ENCODE peak calls at places on chromosome 14, in five cellular contexts. E, T, W, N and H are unnamed samples.

GRCh38 chr14:66281036-66281776 is 205.0 kb upstream of the CCDC196 start:
- DNase-seq in E (peak), W (no peak), T (no peak), N (no peak), H (no peak)

GRCh38 chr14:93962701-93963601 is 13.4 kb downstream of the ASB2 start:
- DNase-seq in N (no peak), T (peak), E (no peak), W (no peak), H (no peak)

GRCh38 chr14:32507029-32507984 is 178.2 kb downstream of the AKAP6 start:
- DNase-seq in W (peak), T (no peak), N (peak), E (peak), H (peak)

GRCh38 chr14:68814376-68815287 is 21.8 kb upstream of the ZFP36L1 start:
- DNase-seq in W (peak), E (peak), N (peak), T (no peak), H (no peak)

GRCh38 chr14:89294060-89294459 is 123.0 kb downstream of the FOXN3 start:
- DNase-seq in W (no peak), N (no peak), T (no peak), E (no peak), H (no peak)

GRCh38 chr14:59428581-59429012 is 36.6 kb downstream of the GPR135 start:
- DNase-seq in W (peak), E (peak), T (no peak), N (peak), H (no peak)

GRCh38 chr14:93727039-93727740 is 61.1 kb downstream of the PRIMA1 start:
- DNase-seq in N (no peak), E (no peak), T (no peak), W (no peak), H (no peak)

GRCh38 chr14:68757618-68758081 is 35.2 kb downstream of the ZFP36L1 start:
- DNase-seq in W (no peak), T (no peak), N (peak), E (peak), H (no peak)

GRCh38 chr14:67360469-67361206 is 510 bp downstream of the EIF2S1 start:
- DNase-seq in N (no peak), W (no peak), T (no peak), E (no peak), H (no peak)

GRCh38 chr14:85188836-85189235 is 341.1 kb upstream of the FLRT2 start:
- DNase-seq in T (no peak), N (no peak), E (no peak), W (no peak), H (no peak)

GRCh38 chr14:106845286-106846087 is 1319.1 kb downstream of the TMEM121 start:
- DNase-seq in T (peak), N (no peak), E (no peak), W (peak), H (peak)

GRCh38 chr14:41280745-41281144 is 325.9 kb upstream of the LRFN5 start:
- DNase-seq in T (no peak), E (peak), N (peak), W (peak), H (no peak)

GRCh38 chr14:91892918-91893527 is 25.7 kb upstream of the TC2N start:
- DNase-seq in W (no peak), T (no peak), N (no peak), E (peak), H (no peak)

GRCh38 chr14:35814371-35815005 is 5.4 kb upstream of the RALGAPA1 start:
- DNase-seq in N (peak), E (peak), W (peak), T (peak), H (no peak)

GRCh38 chr14:41663478-41663845 is 56.8 kb downstream of the LRFN5 start:
- DNase-seq in T (no peak), W (no peak), E (peak), N (peak), H (no peak)

GRCh38 chr14:89543420-89543790 is 126.4 kb upstream of the FOXN3 start:
- DNase-seq in W (no peak), N (peak), T (no peak), E (no peak), H (no peak)

GRCh38 chr14:93103392-93104080 is 12.2 kb downstream of the ITPK1 start:
- DNase-seq in W (peak), T (peak), N (no peak), E (peak), H (no peak)

GRCh38 chr14:93712079-93712837 is 76.0 kb downstream of the PRIMA1 start:
- DNase-seq in W (no peak), E (no peak), N (no peak), T (no peak), H (no peak)

GRCh38 chr14:24186831-24187537 is 1.6 kb downstream of the IPO4 start:
- DNase-seq in W (no peak), E (no peak), T (no peak), N (no peak), H (no peak)
- H3K27ac ChIP-seq in W (no peak), E (no peak), T (no peak), N (no peak), H (no peak)

DNA sequence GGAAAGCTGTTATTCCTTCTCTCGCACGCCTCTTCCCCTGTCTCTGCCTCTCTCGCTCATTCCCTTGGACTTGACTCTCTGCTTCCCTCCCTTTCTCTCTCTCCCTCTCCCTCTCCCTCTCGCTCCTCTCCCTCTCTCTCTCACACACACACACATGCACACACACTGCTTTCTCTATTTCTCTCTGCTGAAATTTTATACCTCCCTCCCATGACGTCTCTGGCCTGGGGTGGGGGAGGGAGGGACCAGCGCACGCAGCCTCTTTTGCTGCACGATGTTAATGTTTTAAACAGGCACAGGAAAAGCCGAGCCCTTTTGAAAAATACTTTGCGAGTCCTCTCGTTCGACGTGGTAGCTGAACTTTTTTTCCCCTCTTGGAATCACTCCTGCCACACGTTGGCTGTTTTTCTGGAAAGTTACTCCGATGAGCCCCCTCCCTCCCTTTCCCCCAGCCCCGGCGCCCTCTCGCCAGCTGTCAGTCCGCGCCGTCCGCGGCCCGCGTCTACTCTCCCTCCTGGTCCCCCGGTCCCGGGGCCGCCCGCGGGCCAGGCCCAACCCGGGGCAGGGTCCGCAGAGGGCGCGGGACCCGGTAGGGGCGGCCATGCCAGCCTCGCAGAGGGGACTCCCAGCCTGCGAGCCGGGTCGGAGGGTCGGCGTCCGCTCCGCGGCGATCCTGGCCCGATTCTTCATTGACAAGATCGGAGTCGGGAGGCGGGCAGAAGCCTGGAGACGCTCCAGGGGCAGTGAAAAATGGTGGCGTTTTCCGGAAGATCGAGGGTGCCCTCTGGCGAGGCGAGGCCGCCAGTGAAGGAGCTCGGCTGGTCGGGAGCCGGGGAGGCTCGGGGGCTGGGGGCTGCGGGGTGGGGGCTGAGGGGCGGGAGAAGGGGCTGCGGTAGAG is at the start of gene TGFB3:
- DNase-seq in E (peak), W (peak), T (peak), N (peak), H (peak)
- H3K27ac ChIP-seq in E (peak), W (peak), T (peak), N (peak), H (no peak)

GRCh38 chr14:55739967-55740707 is 160.1 kb downstream of the KTN1 start:
- DNase-seq in W (no peak), T (no peak), N (peak), E (no peak), H (no peak)
- H3K27ac ChIP-seq in W (no peak), T (no peak), N (no peak), E (no peak), H (no peak)

DNA sequence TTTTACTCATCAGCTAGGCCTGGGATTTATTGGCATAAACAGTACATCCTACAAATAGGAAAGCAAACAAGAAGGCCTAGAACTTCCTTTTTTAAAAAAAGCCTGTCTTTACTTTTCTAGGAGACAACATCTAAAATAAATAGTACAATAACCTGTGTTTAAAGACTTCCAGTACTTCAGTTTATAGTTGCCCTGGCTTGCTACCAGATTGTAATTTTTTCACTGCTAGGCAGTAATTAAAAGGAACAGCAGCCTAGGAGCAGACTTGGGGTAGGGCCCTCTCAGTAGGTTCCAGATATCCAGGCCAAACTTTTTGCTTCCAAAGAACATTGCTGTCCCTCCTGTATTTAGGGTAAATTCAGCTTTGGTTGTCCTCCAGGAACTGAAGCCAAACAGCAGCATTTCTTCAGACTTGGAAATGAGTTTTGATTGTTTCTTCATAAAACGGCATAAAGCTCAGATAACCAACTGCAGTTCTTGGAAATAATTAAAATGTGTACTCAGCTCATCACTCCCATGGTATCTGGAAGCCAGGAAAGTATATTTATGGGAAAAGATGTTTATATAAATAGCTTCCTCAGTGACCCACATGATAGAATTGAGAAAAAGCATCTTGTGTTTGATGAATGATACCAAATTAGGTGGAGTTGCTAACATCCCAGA is 61.7 kb downstream of the PPP1R36 start:
- DNase-seq in T (no peak), W (no peak), N (no peak), E (peak), H (no peak)
- H3K27ac ChIP-seq in T (no peak), W (no peak), N (peak), E (peak), H (no peak)

DNA sequence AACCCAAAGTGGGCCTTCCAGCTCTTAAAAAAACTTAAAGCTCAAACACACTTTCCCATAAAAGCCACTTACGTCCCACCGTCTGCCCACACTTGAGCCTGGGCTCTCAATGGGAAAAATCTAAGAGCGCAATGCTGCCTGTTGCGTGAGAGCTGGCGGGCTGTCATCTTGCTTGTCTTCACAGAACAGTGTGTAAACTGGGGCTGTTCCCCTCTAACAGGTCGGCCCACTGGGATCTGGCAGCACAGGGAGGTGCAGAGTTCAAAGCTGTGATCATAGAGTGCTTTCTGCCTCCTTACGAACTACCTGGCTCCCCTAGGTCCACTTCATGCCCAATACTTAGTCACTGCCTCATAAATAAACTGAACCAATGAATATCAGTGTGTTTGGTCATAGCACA is 79.9 kb downstream of the DICER1 start:
- DNase-seq in E (no peak), N (no peak), T (no peak), W (no peak), H (no peak)
- H3K27ac ChIP-seq in E (no peak), N (no peak), T (no peak), W (no peak), H (no peak)

GRCh38 chr14:103392572-103392971 is 7.4 kb downstream of the MARK3 start:
- DNase-seq in E (no peak), W (no peak), T (no peak), N (no peak), H (no peak)

GRCh38 chr14:103396463-103396862 is 11.2 kb downstream of the MARK3 start:
- DNase-seq in N (no peak), T (no peak), W (no peak), E (no peak), H (no peak)

GRCh38 chr14:103393687-103394626 is 8.7 kb downstream of the MARK3 start:
- DNase-seq in N (peak), W (no peak), T (no peak), E (peak), H (no peak)

GRCh38 chr14:103393078-103393477 is 7.9 kb downstream of the MARK3 start:
- DNase-seq in W (no peak), N (no peak), E (no peak), T (no peak), H (no peak)

DNA sequence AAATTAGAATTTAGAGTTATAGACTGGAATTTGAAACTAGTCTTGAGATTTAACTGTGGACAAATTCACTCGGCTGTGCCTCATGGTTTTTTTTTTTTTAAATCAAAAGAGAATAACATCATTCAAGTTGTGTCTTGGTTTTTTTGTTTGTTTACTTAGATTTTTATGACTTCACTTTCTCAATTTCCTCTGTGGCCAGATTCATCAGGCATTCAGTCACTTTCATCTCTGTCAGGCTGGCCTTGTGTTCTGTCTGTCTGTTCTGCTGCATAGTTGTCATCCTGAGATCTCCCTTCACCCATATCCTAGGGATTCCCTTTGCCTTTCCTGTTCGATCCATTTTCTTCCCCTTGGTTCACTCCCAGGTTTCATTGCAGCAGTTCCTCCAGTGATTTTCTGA is 10.0 kb downstream of the MARK3 start:
- DNase-seq in E (peak), N (peak), T (no peak), W (no peak), H (no peak)
- H3K27ac ChIP-seq in E (peak), N (no peak), T (no peak), W (no peak), H (no peak)

DNA sequence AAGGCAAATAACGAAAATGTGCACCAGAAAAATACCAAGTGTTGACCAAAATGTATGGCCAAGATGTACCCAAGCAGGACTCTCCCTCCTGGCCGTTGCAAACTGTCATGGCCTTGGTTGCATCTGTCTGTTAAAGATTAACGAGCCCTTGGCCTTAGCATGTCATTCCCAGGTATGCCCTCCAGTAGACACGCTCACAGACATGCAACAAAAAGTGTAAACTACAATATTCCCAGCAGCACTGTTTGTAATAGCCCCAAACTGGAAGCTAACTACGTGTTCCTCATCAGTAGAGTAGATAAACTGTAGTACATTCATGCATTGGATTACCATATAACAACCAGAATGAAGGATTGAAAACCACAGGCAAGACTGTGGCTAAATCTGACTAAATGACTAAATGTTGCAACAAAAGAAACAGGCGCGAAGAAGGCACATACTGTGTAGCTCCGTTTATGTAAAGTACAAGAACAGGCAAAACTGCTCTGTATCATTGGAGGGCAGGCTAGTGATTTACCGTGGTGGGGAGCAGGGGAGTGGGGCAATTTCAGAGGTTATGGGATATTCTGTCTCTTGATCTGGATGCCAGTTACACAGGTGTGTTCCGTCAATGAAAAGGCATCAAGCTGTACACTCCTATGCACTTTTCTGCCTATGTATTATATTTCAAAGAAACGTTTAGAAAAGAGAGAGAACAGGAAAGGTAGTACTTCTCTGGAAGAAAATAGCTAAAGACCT is 232.7 kb upstream of the DIO3 start:
- DNase-seq in W (no peak), E (no peak), T (no peak), N (no peak), H (no peak)
- H3K27ac ChIP-seq in W (no peak), E (no peak), T (no peak), N (no peak), H (no peak)